ENCODE peak calls at places on chromosomes 1 and 21, in six cellular contexts. Y is tibial nerve, W is brain microvascular endothelial cell, O is omental fat pad, V is heart left ventricle, A is type B pancreatic cell. J is an unnamed sample.

GRCh38 chr1:224057461-224058199 is 56.3 kb upstream of the FBXO28 start:
- DNase-seq in Y (no peak), W (no peak), O (no peak), V (no peak), A (no peak), J (no peak)

GRCh38 chr1:11944358-11944981 is 10.0 kb downstream of the PLOD1 start:
- DNase-seq in Y (no peak), W (no peak), O (no peak), V (no peak), A (peak; percentile 76), J (no peak)

GRCh38 chr1:29122662-29122986 is 1.1 kb downstream of the TMEM200B start:
- DNase-seq in Y (peak; percentile 55), W (no peak), O (no peak), V (peak; percentile 76), A (no peak), J (no peak)

GRCh38 chr1:47456250-47456649 is 18.4 kb downstream of the FOXD2 start:
- DNase-seq in Y (no peak), W (no peak), O (no peak), V (no peak), A (no peak), J (no peak)

GRCh38 chr21:25733859-25734653 is 648 bp downstream of the ATP5PF start:
- DNase-seq in Y (no peak), W (peak; percentile 39), O (no peak), V (peak; percentile 41), A (peak; percentile 70), J (no peak)

GRCh38 chr1:99599678-99600175 is 46.2 kb upstream of the PALMD start:
- DNase-seq in Y (no peak), W (peak; percentile 91), O (no peak), V (peak; percentile 66), A (no peak), J (no peak)

GRCh38 chr21:15000076-15000475 is 64.7 kb downstream of the NRIP1 start:
- DNase-seq in Y (no peak), W (peak; percentile 46), O (no peak), V (no peak), A (no peak), J (no peak)

GRCh38 chr21:42313501-42313969 is 1.7 kb downstream of the TFF3 start:
- DNase-seq in Y (no peak), W (no peak), O (no peak), V (peak; percentile 43), A (peak; percentile 42), J (no peak)

GRCh38 chr1:72037745-72038343 is 244.5 kb downstream of the NEGR1 start:
- DNase-seq in Y (no peak), W (peak; percentile 32), O (peak; percentile 29), V (no peak), A (no peak), J (no peak)

GRCh38 chr1:2330035-2330434 is 61.3 kb downstream of the MORN1 start:
- DNase-seq in Y (no peak), W (no peak), O (no peak), V (no peak), A (no peak), J (no peak)

GRCh38 chr1:211483896-211484612 is 7.9 kb downstream of the RD3 start:
- DNase-seq in Y (no peak), W (no peak), O (no peak), V (no peak), A (no peak), J (no peak)

GRCh38 chr1:45005761-45006160 is 5.4 kb downstream of the HECTD3 start:
- DNase-seq in Y (no peak), W (no peak), O (no peak), V (no peak), A (no peak), J (no peak)

GRCh38 chr1:52629667-52630066 is 3.3 kb upstream of the SHISAL2A start:
- DNase-seq in Y (no peak), W (no peak), O (no peak), V (no peak), A (no peak), J (no peak)

GRCh38 chr1:13597166-13597565 is 13.5 kb downstream of the PDPN start:
- DNase-seq in Y (no peak), W (no peak), O (no peak), V (no peak), A (no peak), J (no peak)

GRCh38 chr21:22154579-22155274 is 1156.5 kb downstream of the NCAM2 start:
- DNase-seq in Y (no peak), W (no peak), O (no peak), V (no peak), A (no peak), J (no peak)

GRCh38 chr1:113146242-113147072 is 73.5 kb downstream of the LRIG2 start:
- DNase-seq in Y (no peak), W (peak; percentile 79), O (no peak), V (no peak), A (no peak), J (no peak)

GRCh38 chr1:155553349-155553748 is 9.3 kb downstream of the ASH1L start:
- DNase-seq in Y (no peak), W (no peak), O (no peak), V (no peak), A (no peak), J (no peak)

GRCh38 chr21:39321424-39321823 is 8.0 kb upstream of the BRWD1 start:
- DNase-seq in Y (no peak), W (peak; percentile 5), O (no peak), V (no peak), A (no peak), J (no peak)

GRCh38 chr1:32828341-32828740 is 10.9 kb downstream of the S100PBP start:
- DNase-seq in Y (no peak), W (no peak), O (no peak), V (no peak), A (no peak), J (no peak)

GRCh38 chr1:2611034-2611501 is 21.7 kb downstream of the MMEL1 start:
- DNase-seq in Y (no peak), W (no peak), O (no peak), V (no peak), A (no peak), J (peak; percentile 48)

GRCh38 chr1:206921772-206922265 is at the start of gene FCMR:
- DNase-seq in Y (no peak), W (no peak), O (no peak), V (no peak), A (no peak), J (peak; percentile 72)

GRCh38 chr1:236471653-236472052 is 52.1 kb upstream of the LGALS8 start:
- DNase-seq in Y (no peak), W (no peak), O (no peak), V (no peak), A (no peak), J (no peak)

GRCh38 chr21:42845296-42845965 is 33.9 kb downstream of the WDR4 start:
- DNase-seq in Y (no peak), W (no peak), O (no peak), V (peak; percentile 78), A (no peak), J (no peak)

GRCh38 chr1:200184196-200184595 is 156.7 kb downstream of the NR5A2 start:
- DNase-seq in Y (peak; percentile 64), W (no peak), O (peak; percentile 62), V (peak; percentile 91), A (no peak), J (peak; percentile 94)

GRCh38 chr1:230310381-230311163 is 115.6 kb downstream of the PGBD5 start:
- DNase-seq in Y (peak; percentile 64), W (peak; percentile 53), O (peak; percentile 52), V (peak; percentile 67), A (no peak), J (no peak)

GRCh38 chr21:31514598-31514997 is 144.9 kb upstream of the SOD1 start:
- DNase-seq in Y (peak; percentile 35), W (peak; percentile 15), O (no peak), V (no peak), A (no peak), J (no peak)

GRCh38 chr21:31505975-31506374 is 153.5 kb upstream of the SOD1 start:
- DNase-seq in Y (no peak), W (no peak), O (no peak), V (no peak), A (no peak), J (no peak)

GRCh38 chr21:31511258-31511657 is 148.2 kb upstream of the SOD1 start:
- DNase-seq in Y (no peak), W (no peak), O (no peak), V (no peak), A (no peak), J (no peak)

GRCh38 chr21:31503939-31504338 is 155.6 kb upstream of the SOD1 start:
- DNase-seq in Y (no peak), W (no peak), O (no peak), V (no peak), A (no peak), J (no peak)

GRCh38 chr21:31509108-31510017 is 150.1 kb upstream of the SOD1 start:
- DNase-seq in Y (no peak), W (peak; percentile 63), O (no peak), V (no peak), A (no peak), J (no peak)
- TF ChIP-seq CTCF in Y (no peak), W (peak; percentile 72), O (no peak), V (no peak), A (peak; percentile 50), J (no peak)

DNA sequence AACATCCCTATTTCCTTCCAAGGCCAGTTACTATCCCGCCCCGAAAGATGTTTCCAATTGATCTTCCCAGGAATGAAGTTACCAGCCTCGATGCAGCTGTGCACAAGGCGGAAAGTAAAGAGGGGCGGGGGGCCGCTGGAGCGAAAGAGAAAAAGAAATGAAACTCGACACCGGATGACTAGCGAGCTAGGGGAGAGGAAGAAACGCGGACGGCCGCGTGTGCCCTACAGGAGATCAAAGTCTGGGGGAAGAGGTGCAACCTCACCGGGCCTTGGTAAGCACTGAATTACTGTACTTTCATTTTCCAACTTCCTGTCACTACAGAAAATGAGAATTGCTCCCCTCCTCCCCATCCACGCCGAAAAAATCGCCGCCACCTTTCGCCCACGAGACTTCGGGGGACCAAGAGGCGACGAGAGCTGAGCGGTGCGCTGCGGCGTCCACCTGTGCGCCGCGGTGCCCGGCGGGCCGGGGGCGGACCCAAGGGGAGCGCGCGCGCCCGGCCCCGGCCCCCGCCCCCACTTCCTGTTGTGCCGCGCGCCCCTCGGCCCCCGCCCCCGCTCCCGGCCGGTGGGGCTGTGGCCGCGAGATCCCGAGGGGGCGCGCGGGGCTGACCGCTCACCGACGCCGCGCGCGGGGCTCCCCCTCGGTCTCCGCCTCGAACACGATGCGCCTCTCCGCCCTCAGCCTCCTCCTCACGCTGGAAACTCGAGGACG is 643 bp downstream of the ELK4 start:
- DNase-seq in Y (peak; percentile 16), W (peak; percentile 68), O (peak; percentile 24), V (peak; percentile 59), A (peak; percentile 81), J (peak; percentile 55)
- TF ChIP-seq CTCF in Y (no peak), W (no peak), O (no peak), V (no peak), A (no peak), J (no peak)

DNA sequence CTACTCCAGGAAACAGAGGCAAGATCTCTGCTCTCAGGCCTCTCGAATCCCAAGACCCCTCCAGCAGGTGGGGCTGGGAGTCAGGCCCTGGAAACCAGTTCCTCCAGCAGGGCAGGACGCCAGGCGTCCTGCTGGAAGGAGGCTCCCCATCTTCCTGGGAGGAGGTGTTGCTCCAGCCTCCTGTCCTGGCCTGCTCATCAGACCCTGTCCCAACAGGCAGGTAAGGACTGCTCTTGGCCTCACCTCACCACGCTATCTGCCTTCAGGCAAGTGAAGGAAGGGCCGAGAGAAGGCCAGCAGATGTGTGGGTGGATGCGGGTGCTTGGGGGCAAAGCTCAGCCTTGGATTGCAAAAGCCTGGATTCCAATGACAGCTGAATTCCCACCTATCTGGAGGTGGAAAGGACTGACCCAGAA is 82.9 kb downstream of the SSBP3 start:
- DNase-seq in Y (no peak), W (no peak), O (no peak), V (no peak), A (no peak), J (no peak)
- TF ChIP-seq CTCF in Y (no peak), W (peak; percentile 20), O (no peak), V (peak; percentile 37), A (no peak), J (no peak)

GRCh38 chr1:156773607-156774006 is 6.3 kb downstream of the PRCC start:
- DNase-seq in Y (no peak), W (no peak), O (no peak), V (no peak), A (no peak), J (no peak)
- TF ChIP-seq CTCF in Y (no peak), W (no peak), O (no peak), V (no peak), A (peak; percentile 53), J (no peak)

J was measured in CD14-positive monocyte.